ENCODE peak calls at places on chromosomes 16 and 17, in four cellular contexts. F, C, D and H are unnamed samples.
A peak's percentile ranks its signal among the peaks of the same experiment; 100 is the strongest.

GRCh38 chr17:49576121-49576905 is 642 bp downstream of the NXPH3 start:
- DNase-seq in F (no peak), D (no peak), C (no peak), H (no peak)

GRCh38 chr16:77812856-77813523 is 24.6 kb downstream of the VAT1L start:
- DNase-seq in D (no peak), F (no peak), C (no peak), H (no peak)

GRCh38 chr16:4051591-4051990 is 64.7 kb downstream of the ADCY9 start:
- DNase-seq in F (no peak), D (no peak), C (no peak), H (no peak)

GRCh38 chr16:88464447-88465318 is 11.6 kb downstream of the ZFPM1 start:
- DNase-seq in D (peak; percentile 67), F (no peak), C (peak; percentile 98), H (no peak)

GRCh38 chr17:83054518-83055125 is 24.8 kb upstream of the METRNL start:
- DNase-seq in D (no peak), F (no peak), C (no peak), H (no peak)

GRCh38 chr17:76672270-76672851 is 28.8 kb upstream of the ST6GALNAC1 start:
- DNase-seq in F (no peak), D (no peak), C (no peak), H (no peak)

GRCh38 chr17:57523926-57524634 is 221.0 kb downstream of the CCDC182 start:
- DNase-seq in C (no peak), D (no peak), F (no peak), H (no peak)

GRCh38 chr16:85988306-85988705 is 89.3 kb downstream of the IRF8 start:
- DNase-seq in F (no peak), D (no peak), C (no peak), H (no peak)